ENCODE peak calls at places on chromosomes 6 and 20, in four cellular contexts. One of them, this sample, is unnamed.

GRCh38 chr6:30325873-30326445 is 768 bp upstream of the TRIM39 start:
- DNase-seq in left ventricle myocardium inferior: no peak
- DNase-seq in AML-193: no peak
- DNase-seq in SW 1271: no peak
- DNase-seq in this sample: peak; percentile 33

GRCh38 chr6:145924600-145924999 is 39.6 kb downstream of the SHPRH start:
- DNase-seq in AML-193: no peak
- DNase-seq in SW 1271: no peak
- DNase-seq in left ventricle myocardium inferior: no peak
- DNase-seq in this sample: no peak

GRCh38 chr20:64001607-64002011 is 20.7 kb downstream of the PRPF6 start:
- DNase-seq in SW 1271: no peak
- DNase-seq in left ventricle myocardium inferior: no peak
- DNase-seq in AML-193: no peak
- DNase-seq in this sample: no peak

GRCh38 chr6:2245954-2246863 is 804 bp upstream of the GMDS start:
- DNase-seq in SW 1271: no peak
- DNase-seq in left ventricle myocardium inferior: peak; percentile 27
- DNase-seq in AML-193: peak; percentile 17
- DNase-seq in this sample: peak; percentile 16

GRCh38 chr6:136658711-136659110 is 108.5 kb upstream of the MAP7 start:
- DNase-seq in AML-193: no peak
- DNase-seq in SW 1271: no peak
- DNase-seq in left ventricle myocardium inferior: no peak
- DNase-seq in this sample: no peak

GRCh38 chr20:23118144-23118543 is 32.0 kb upstream of the CD93 start:
- DNase-seq in SW 1271: no peak
- DNase-seq in AML-193: no peak
- DNase-seq in left ventricle myocardium inferior: no peak
- DNase-seq in this sample: no peak

GRCh38 chr6:169008641-169009040 is 245.0 kb downstream of the THBS2 start:
- DNase-seq in SW 1271: no peak
- DNase-seq in AML-193: no peak
- DNase-seq in left ventricle myocardium inferior: no peak
- DNase-seq in this sample: no peak

GRCh38 chr6:149918151-149918905 is 4.6 kb downstream of the RAET1G start:
- DNase-seq in AML-193: no peak
- DNase-seq in left ventricle myocardium inferior: no peak
- DNase-seq in SW 1271: no peak
- DNase-seq in this sample: no peak

GRCh38 chr6:146361367-146361924 is 182.2 kb upstream of the RAB32 start:
- DNase-seq in left ventricle myocardium inferior: peak; percentile 40
- DNase-seq in AML-193: no peak
- DNase-seq in SW 1271: no peak
- DNase-seq in this sample: no peak

GRCh38 chr6:26552640-26553189 is 14.5 kb downstream of the HMGN4 start:
- DNase-seq in SW 1271: no peak
- DNase-seq in AML-193: no peak
- DNase-seq in left ventricle myocardium inferior: no peak
- DNase-seq in this sample: no peak

GRCh38 chr6:117481926-117482239 is 591 bp upstream of the DCBLD1 start:
- DNase-seq in AML-193: no peak
- DNase-seq in left ventricle myocardium inferior: no peak
- DNase-seq in SW 1271: no peak
- DNase-seq in this sample: no peak

GRCh38 chr6:169997930-169998218 is 246.5 kb downstream of the ERMARD start:
- DNase-seq in left ventricle myocardium inferior: no peak
- DNase-seq in AML-193: no peak
- DNase-seq in SW 1271: no peak
- DNase-seq in this sample: no peak

GRCh38 chr6:147506704-147507114 is 1.8 kb upstream of the SAMD5 start:
- DNase-seq in AML-193: no peak
- DNase-seq in SW 1271: no peak
- DNase-seq in left ventricle myocardium inferior: peak; percentile 66
- DNase-seq in this sample: no peak

GRCh38 chr20:23269954-23270353 is 80.6 kb upstream of the NXT1 start:
- DNase-seq in AML-193: no peak
- DNase-seq in left ventricle myocardium inferior: no peak
- DNase-seq in SW 1271: no peak
- DNase-seq in this sample: no peak

GRCh38 chr6:7650876-7651275 is 60.9 kb downstream of the SNRNP48 start:
- DNase-seq in left ventricle myocardium inferior: no peak
- DNase-seq in AML-193: no peak
- DNase-seq in SW 1271: no peak
- DNase-seq in this sample: no peak

GRCh38 chr6:18674346-18674745 is 287.2 kb downstream of the RNF144B start:
- DNase-seq in left ventricle myocardium inferior: no peak
- DNase-seq in AML-193: no peak
- DNase-seq in SW 1271: no peak
- DNase-seq in this sample: no peak

GRCh38 chr20:58389324-58389967 is 417 bp downstream of the VAPB start:
- DNase-seq in left ventricle myocardium inferior: peak; percentile 41
- DNase-seq in AML-193: no peak
- DNase-seq in SW 1271: no peak
- DNase-seq in this sample: peak; percentile 6

GRCh38 chr20:33893314-33893713 is 82.2 kb downstream of the CHMP4B start:
- DNase-seq in SW 1271: peak; percentile 68
- DNase-seq in left ventricle myocardium inferior: no peak
- DNase-seq in AML-193: no peak
- DNase-seq in this sample: no peak

GRCh38 chr6:128097019-128097418 is 196.2 kb upstream of the THEMIS start:
- DNase-seq in SW 1271: no peak
- DNase-seq in left ventricle myocardium inferior: no peak
- DNase-seq in AML-193: no peak
- DNase-seq in this sample: no peak

GRCh38 chr20:53786071-53786444 is 192.4 kb upstream of the ZNF217 start:
- DNase-seq in left ventricle myocardium inferior: no peak
- DNase-seq in AML-193: no peak
- DNase-seq in SW 1271: no peak
- DNase-seq in this sample: no peak

GRCh38 chr6:160180706-160181105 is 59.1 kb downstream of the SLC22A1 start:
- DNase-seq in AML-193: no peak
- DNase-seq in left ventricle myocardium inferior: no peak
- DNase-seq in SW 1271: no peak
- DNase-seq in this sample: no peak

GRCh38 chr6:135006386-135006914 is 48.2 kb downstream of the HBS1L start:
- DNase-seq in SW 1271: no peak
- DNase-seq in AML-193: no peak
- DNase-seq in left ventricle myocardium inferior: no peak
- DNase-seq in this sample: no peak

GRCh38 chr20:36717657-36718056 is 28.2 kb downstream of the NDRG3 start:
- DNase-seq in AML-193: peak; percentile 26
- DNase-seq in left ventricle myocardium inferior: no peak
- DNase-seq in SW 1271: no peak
- DNase-seq in this sample: no peak

GRCh38 chr20:50336631-50337030 is 146.0 kb downstream of the CEBPB start:
- DNase-seq in SW 1271: no peak
- DNase-seq in left ventricle myocardium inferior: no peak
- DNase-seq in AML-193: no peak
- DNase-seq in this sample: no peak

GRCh38 chr6:153698637-153699036 is 340.4 kb upstream of the OPRM1 start:
- DNase-seq in SW 1271: no peak
- DNase-seq in left ventricle myocardium inferior: no peak
- DNase-seq in AML-193: no peak
- DNase-seq in this sample: no peak

GRCh38 chr20:45918182-45918737 is 6.3 kb upstream of the PLTP start:
- DNase-seq in AML-193: no peak
- DNase-seq in left ventricle myocardium inferior: peak; percentile 41
- DNase-seq in SW 1271: no peak
- DNase-seq in this sample: no peak

This sample was measured in activated T-cell treated with anti-CD3 and anti-CD28 coated beads for 1 hour.